ENCODE peak calls at places on chromosomes 1 and 21, in nine cellular contexts. Z, J, E, R, X, U, V, S and P are unnamed samples.

GRCh38 chr1:199724049-199724448 is 303.5 kb upstream of the NR5A2 start:
- DNase-seq in Z (no peak), J (no peak), E (no peak), R (no peak), X (no peak), U (no peak), V (no peak), S (no peak), P (no peak)

GRCh38 chr1:246213036-246213435 is 294.0 kb downstream of the SMYD3 start:
- DNase-seq in Z (no peak), J (no peak), E (no peak), R (no peak), X (no peak), U (no peak), V (no peak), S (no peak), P (no peak)

GRCh38 chr1:24963099-24963872 is 33.2 kb upstream of the RUNX3 start:
- DNase-seq in Z (no peak), J (no peak), E (no peak), R (no peak), X (no peak), U (no peak), V (no peak), S (peak; percentile 14), P (no peak)

GRCh38 chr1:60809204-60809985 is 273.0 kb upstream of the NFIA start:
- DNase-seq in Z (no peak), J (no peak), E (no peak), R (no peak), X (peak; percentile 27), U (no peak), V (no peak), S (no peak), P (no peak)

GRCh38 chr1:18965206-18966173 is 9.0 kb upstream of the IFFO2 start:
- DNase-seq in Z (no peak), J (no peak), E (peak; percentile 32), R (no peak), X (peak; percentile 64), U (no peak), V (no peak), S (no peak), P (no peak)

GRCh38 chr1:90779573-90779972 is 62.5 kb upstream of the BARHL2 start:
- DNase-seq in Z (no peak), J (no peak), E (no peak), R (no peak), X (no peak), U (no peak), V (no peak), S (no peak), P (no peak)

GRCh38 chr1:221602866-221603265 is 139.0 kb downstream of the DUSP10 start:
- DNase-seq in Z (no peak), J (no peak), E (no peak), R (no peak), X (peak; percentile 66), U (peak; percentile 32), V (no peak), S (no peak), P (no peak)

GRCh38 chr1:19622204-19622603 is 21.9 kb upstream of the NBL1 start:
- DNase-seq in Z (no peak), J (no peak), E (no peak), R (no peak), X (peak; percentile 72), U (peak; percentile 39), V (peak; percentile 28), S (no peak), P (no peak)

GRCh38 chr1:43269627-43270375 is at the start of gene TMEM125:
- DNase-seq in Z (no peak), J (no peak), E (no peak), R (no peak), X (no peak), U (no peak), V (no peak), S (no peak), P (no peak)

GRCh38 chr21:17402885-17403477 is 109.9 kb upstream of the CXADR start:
- DNase-seq in Z (no peak), J (no peak), E (no peak), R (no peak), X (no peak), U (peak; percentile 63), V (no peak), S (no peak), P (no peak)

GRCh38 chr1:90721210-90722194 is 4.4 kb upstream of the BARHL2 start:
- DNase-seq in Z (no peak), J (no peak), E (no peak), R (no peak), X (peak; percentile 83), U (peak; percentile 60), V (peak; percentile 52), S (no peak), P (no peak)

GRCh38 chr21:42025392-42026071 is 15.4 kb upstream of the ZBTB21 start:
- DNase-seq in Z (no peak), J (no peak), E (no peak), R (no peak), X (no peak), U (peak; percentile 79), V (peak; percentile 54), S (no peak), P (no peak)

GRCh38 chr1:166350490-166350889 is 183.7 kb upstream of the FAM78B start:
- DNase-seq in Z (no peak), J (no peak), E (no peak), R (no peak), X (no peak), U (no peak), V (no peak), S (no peak), P (no peak)

GRCh38 chr1:178664278-178664677 is 60.8 kb upstream of the RALGPS2 start:
- DNase-seq in Z (peak; percentile 28), J (no peak), E (no peak), R (no peak), X (no peak), U (no peak), V (no peak), S (no peak), P (no peak)

GRCh38 chr1:178341218-178341956 is 155.4 kb downstream of the CLEC20A start:
- DNase-seq in Z (no peak), J (no peak), E (no peak), R (peak; percentile 29), X (peak; percentile 96), U (peak; percentile 69), V (peak; percentile 65), S (no peak), P (no peak)

GRCh38 chr1:236455242-236455641 is 61.2 kb downstream of the EDARADD start:
- DNase-seq in Z (no peak), J (no peak), E (no peak), R (no peak), X (no peak), U (no peak), V (no peak), S (no peak), P (no peak)

GRCh38 chr1:24870551-24871195 is 59.4 kb downstream of the RUNX3 start:
- DNase-seq in Z (no peak), J (no peak), E (no peak), R (no peak), X (no peak), U (no peak), V (no peak), S (no peak), P (no peak)

GRCh38 chr1:213417225-213417820 is 366.3 kb downstream of the RPS6KC1 start:
- DNase-seq in Z (no peak), J (no peak), E (no peak), R (no peak), X (no peak), U (no peak), V (no peak), S (no peak), P (no peak)

GRCh38 chr1:156740307-156740678 is 595 bp downstream of the MRPL24 start:
- DNase-seq in Z (no peak), J (no peak), E (no peak), R (no peak), X (no peak), U (no peak), V (no peak), S (no peak), P (no peak)

GRCh38 chr1:2210786-2211185 is 16.2 kb upstream of the FAAP20 start:
- DNase-seq in Z (no peak), J (no peak), E (no peak), R (no peak), X (no peak), U (no peak), V (no peak), S (no peak), P (no peak)

GRCh38 chr1:75100481-75101092 is 33.6 kb upstream of the LHX8 start:
- DNase-seq in Z (no peak), J (no peak), E (no peak), R (no peak), X (no peak), U (no peak), V (no peak), S (no peak), P (no peak)

GRCh38 chr1:61186753-61187152 is 104.4 kb downstream of the NFIA start:
- DNase-seq in Z (no peak), J (no peak), E (no peak), R (no peak), X (no peak), U (no peak), V (no peak), S (no peak), P (no peak)

GRCh38 chr1:201275266-201275666 is 8.0 kb upstream of the PKP1 start:
- DNase-seq in Z (no peak), J (no peak), E (no peak), R (no peak), X (peak; percentile 84), U (peak; percentile 84), V (peak; percentile 85), S (no peak), P (no peak)

GRCh38 chr1:235735630-235736029 is 86.0 kb upstream of the GNG4 start:
- DNase-seq in Z (no peak), J (no peak), E (no peak), R (no peak), X (no peak), U (no peak), V (no peak), S (no peak), P (no peak)

GRCh38 chr1:62050165-62050564 is 144.5 kb upstream of the L1TD1 start:
- DNase-seq in Z (no peak), J (no peak), E (no peak), R (no peak), X (no peak), U (no peak), V (no peak), S (no peak), P (no peak)

GRCh38 chr1:167587342-167587741 is 33.8 kb upstream of the CREG1 start:
- DNase-seq in Z (no peak), J (no peak), E (no peak), R (no peak), X (no peak), U (no peak), V (no peak), S (no peak), P (no peak)

GRCh38 chr1:216566809-216567208 is 143.6 kb upstream of the USH2A start:
- DNase-seq in Z (no peak), J (no peak), E (no peak), R (no peak), X (peak; percentile 67), U (peak; percentile 64), V (peak; percentile 35), S (no peak), P (no peak)

GRCh38 chr21:39055167-39055767 is 128.0 kb downstream of the PSMG1 start:
- DNase-seq in Z (no peak), J (no peak), E (no peak), R (no peak), X (no peak), U (no peak), V (no peak), S (no peak), P (no peak)

GRCh38 chr1:111944121-111944785 is 45.2 kb downstream of the KCND3 start:
- DNase-seq in Z (no peak), J (no peak), E (no peak), R (no peak), X (no peak), U (no peak), V (no peak), S (no peak), P (no peak)

GRCh38 chr1:223834660-223835263 is 11.0 kb downstream of the TP53BP2 start:
- DNase-seq in Z (no peak), J (no peak), E (no peak), R (no peak), X (peak; percentile 75), U (peak; percentile 79), V (peak; percentile 71), S (no peak), P (no peak)

GRCh38 chr1:212737559-212737958 is 37.9 kb upstream of the BATF3 start:
- DNase-seq in Z (no peak), J (no peak), E (no peak), R (no peak), X (no peak), U (no peak), V (no peak), S (no peak), P (no peak)